ENCODE peak calls at places on chromosomes 5 and 9, in nine cellular contexts. R, X, T, Y, I, H, A, V and S are unnamed samples.

GRCh38 chr9:109574061-109574882 is 76.2 kb upstream of the PTPN3 start:
- DNase-seq in R (no peak), X (no peak), T (peak; percentile 74), Y (no peak), I (no peak), H (peak; percentile 31), A (peak; percentile 65), V (peak; percentile 77), S (no peak)

GRCh38 chr9:122236681-122237080 is 7.9 kb upstream of the LHX6 start:
- DNase-seq in R (no peak), X (no peak), T (no peak), Y (no peak), I (no peak), H (no peak), A (no peak), V (peak; percentile 48), S (no peak)

GRCh38 chr5:103510851-103511553 is 51.6 kb downstream of the NUDT12 start:
- DNase-seq in R (no peak), X (no peak), T (peak; percentile 62), Y (no peak), I (no peak), H (no peak), A (peak; percentile 31), V (no peak), S (no peak)

GRCh38 chr5:64790210-64790609 is 21.5 kb downstream of the CWC27 start:
- DNase-seq in R (no peak), X (no peak), T (peak; percentile 60), Y (no peak), I (no peak), H (no peak), A (peak; percentile 53), V (peak; percentile 21), S (no peak)

GRCh38 chr5:86143837-86144236 is 473.9 kb upstream of the COX7C start:
- DNase-seq in R (no peak), X (no peak), T (peak; percentile 7), Y (no peak), I (no peak), H (peak; percentile 2), A (no peak), V (no peak), S (no peak)

GRCh38 chr5:59579101-59579885 is 314.2 kb downstream of the PDE4D start:
- DNase-seq in R (no peak), X (no peak), T (no peak), Y (no peak), I (no peak), H (no peak), A (no peak), V (no peak), S (no peak)

GRCh38 chr5:39224196-39224754 is 4.9 kb upstream of the FYB1 start:
- DNase-seq in R (peak; percentile 82), X (no peak), T (peak; percentile 35), Y (no peak), I (no peak), H (no peak), A (no peak), V (peak; percentile 48), S (no peak)

GRCh38 chr9:93255994-93256877 is 72.3 kb downstream of the WNK2 start:
- DNase-seq in R (peak; percentile 40), X (no peak), T (no peak), Y (no peak), I (no peak), H (no peak), A (no peak), V (no peak), S (peak; percentile 32)

GRCh38 chr5:96963267-96963666 is 27.4 kb downstream of the LNPEP start:
- DNase-seq in R (peak; percentile 76), X (no peak), T (peak; percentile 69), Y (no peak), I (no peak), H (no peak), A (peak; percentile 73), V (peak; percentile 82), S (no peak)

GRCh38 chr5:33460210-33460609 is 19.4 kb downstream of the TARS1 start:
- DNase-seq in R (no peak), X (no peak), T (no peak), Y (no peak), I (no peak), H (no peak), A (no peak), V (no peak), S (no peak)